ENCODE peak calls at places on chromosomes 5 and 9, in four cellular contexts. One of them, this sample, is unnamed.
A peak's percentile ranks its signal among the peaks of the same experiment; 100 is the strongest.

GRCh38 chr5:144028644-144029043 is 141.8 kb downstream of the YIPF5 start:
- DNase-seq in body of pancreas: peak; percentile 21
- DNase-seq in pancreas: no peak
- DNase-seq in ovary: no peak
- DNase-seq in this sample: no peak

GRCh38 chr9:79300153-79300552 is 271.6 kb upstream of the TLE4 start:
- DNase-seq in body of pancreas: no peak
- DNase-seq in pancreas: no peak
- DNase-seq in ovary: no peak
- DNase-seq in this sample: no peak

GRCh38 chr9:127482662-127483061 is 31.4 kb downstream of the LRSAM1 start:
- DNase-seq in body of pancreas: no peak
- DNase-seq in pancreas: no peak
- DNase-seq in ovary: no peak
- DNase-seq in this sample: no peak

GRCh38 chr5:132836852-132837251 is 6.4 kb upstream of the SHROOM1 start:
- DNase-seq in body of pancreas: no peak
- DNase-seq in pancreas: no peak
- DNase-seq in ovary: no peak
- DNase-seq in this sample: no peak

GRCh38 chr5:16589658-16590057 is 27.1 kb downstream of the RETREG1 start:
- DNase-seq in body of pancreas: no peak
- DNase-seq in pancreas: no peak
- DNase-seq in ovary: no peak
- DNase-seq in this sample: no peak

GRCh38 chr5:8825161-8825757 is 720.6 kb downstream of the SEMA5A start:
- DNase-seq in body of pancreas: no peak
- DNase-seq in pancreas: no peak
- DNase-seq in ovary: no peak
- DNase-seq in this sample: no peak

GRCh38 chr5:10702040-10702629 is 58.9 kb downstream of the DAP start:
- DNase-seq in body of pancreas: peak; percentile 72
- DNase-seq in pancreas: peak; percentile 76
- DNase-seq in ovary: peak; percentile 70
- DNase-seq in this sample: peak; percentile 87

GRCh38 chr5:133251296-133252132 is 199.7 kb downstream of the HSPA4 start:
- DNase-seq in body of pancreas: peak; percentile 78
- DNase-seq in pancreas: peak; percentile 60
- DNase-seq in ovary: no peak
- DNase-seq in this sample: no peak

GRCh38 chr9:79193001-79193400 is 378.8 kb upstream of the TLE4 start:
- DNase-seq in body of pancreas: no peak
- DNase-seq in pancreas: no peak
- DNase-seq in ovary: no peak
- DNase-seq in this sample: no peak

GRCh38 chr5:39714036-39714698 is 289.4 kb upstream of the DAB2 start:
- DNase-seq in body of pancreas: peak; percentile 70
- DNase-seq in pancreas: peak; percentile 67
- DNase-seq in ovary: no peak
- DNase-seq in this sample: no peak

GRCh38 chr5:59097116-59097515 is 514.2 kb downstream of the RAB3C start:
- DNase-seq in body of pancreas: no peak
- DNase-seq in pancreas: no peak
- DNase-seq in ovary: no peak
- DNase-seq in this sample: no peak

GRCh38 chr5:170405822-170406221 is 16.7 kb upstream of the KCNMB1 start:
- DNase-seq in body of pancreas: no peak
- DNase-seq in pancreas: no peak
- DNase-seq in ovary: no peak
- DNase-seq in this sample: no peak

GRCh38 chr9:125494555-125494920 is 212.5 kb downstream of the MAPKAP1 start:
- DNase-seq in body of pancreas: no peak
- DNase-seq in pancreas: no peak
- DNase-seq in ovary: no peak
- DNase-seq in this sample: no peak

GRCh38 chr9:123954921-123955320 is 25.0 kb upstream of the DENND1A start:
- DNase-seq in body of pancreas: no peak
- DNase-seq in pancreas: no peak
- DNase-seq in ovary: no peak
- DNase-seq in this sample: no peak

GRCh38 chr5:126119894-126120442 is 303.2 kb upstream of the GRAMD2B start:
- DNase-seq in body of pancreas: no peak
- DNase-seq in pancreas: no peak
- DNase-seq in ovary: no peak
- DNase-seq in this sample: no peak

GRCh38 chr5:140632366-140633080 is 452 bp downstream of the CD14 start:
- DNase-seq in body of pancreas: peak; percentile 55
- DNase-seq in pancreas: peak; percentile 59
- DNase-seq in ovary: peak; percentile 67
- DNase-seq in this sample: peak; percentile 82

GRCh38 chr9:32825203-32825602 is 41.9 kb downstream of the TMEM215 start:
- DNase-seq in body of pancreas: no peak
- DNase-seq in pancreas: no peak
- DNase-seq in ovary: no peak
- DNase-seq in this sample: no peak

GRCh38 chr9:23824241-23825142 is 1.5 kb downstream of the ELAVL2 start:
- DNase-seq in body of pancreas: no peak
- DNase-seq in pancreas: no peak
- DNase-seq in ovary: no peak
- DNase-seq in this sample: no peak

GRCh38 chr5:175464414-175465233 is 13.7 kb upstream of the SFXN1 start:
- DNase-seq in body of pancreas: peak; percentile 52
- DNase-seq in pancreas: peak; percentile 55
- DNase-seq in ovary: no peak
- DNase-seq in this sample: no peak

GRCh38 chr9:133834080-133834976 is 96.2 kb upstream of the SARDH start:
- DNase-seq in body of pancreas: no peak
- DNase-seq in pancreas: no peak
- DNase-seq in ovary: no peak
- DNase-seq in this sample: no peak

GRCh38 chr5:158514961-158515359 is 584.8 kb downstream of the EBF1 start:
- DNase-seq in body of pancreas: no peak
- DNase-seq in pancreas: no peak
- DNase-seq in ovary: no peak
- DNase-seq in this sample: no peak

GRCh38 chr5:78591227-78591626 is 57.3 kb downstream of the LHFPL2 start:
- DNase-seq in body of pancreas: no peak
- DNase-seq in pancreas: no peak
- DNase-seq in ovary: no peak
- DNase-seq in this sample: no peak

GRCh38 chr9:70607329-70607728 is 192.9 kb upstream of the KLF9 start:
- DNase-seq in body of pancreas: no peak
- DNase-seq in pancreas: no peak
- DNase-seq in ovary: no peak
- DNase-seq in this sample: no peak

GRCh38 chr5:23445573-23445972 is 61.8 kb upstream of the PRDM9 start:
- DNase-seq in body of pancreas: no peak
- DNase-seq in pancreas: no peak
- DNase-seq in ovary: no peak
- DNase-seq in this sample: no peak

GRCh38 chr9:111040494-111040893 is 2.2 kb upstream of the LPAR1 start:
- DNase-seq in body of pancreas: no peak
- DNase-seq in pancreas: no peak
- DNase-seq in ovary: no peak
- DNase-seq in this sample: no peak

GRCh38 chr5:157290156-157290980 is 24.4 kb downstream of the CYFIP2 start:
- DNase-seq in body of pancreas: no peak
- DNase-seq in pancreas: no peak
- DNase-seq in ovary: no peak
- DNase-seq in this sample: no peak

GRCh38 chr5:163460562-163461176 is at the start of gene HMMR:
- DNase-seq in body of pancreas: no peak
- DNase-seq in pancreas: no peak
- DNase-seq in ovary: peak; percentile 41
- DNase-seq in this sample: no peak

GRCh38 chr9:22117511-22118388 is 108.6 kb upstream of the CDKN2B start:
- DNase-seq in body of pancreas: no peak
- DNase-seq in pancreas: no peak
- DNase-seq in ovary: peak; percentile 35
- DNase-seq in this sample: no peak

GRCh38 chr5:117800261-117800660 is 1188.1 kb downstream of the DTWD2 start:
- DNase-seq in body of pancreas: no peak
- DNase-seq in pancreas: no peak
- DNase-seq in ovary: no peak
- DNase-seq in this sample: no peak

GRCh38 chr9:127128341-127129072 is 6.1 kb upstream of the ANGPTL2 start:
- DNase-seq in body of pancreas: no peak
- DNase-seq in pancreas: no peak
- DNase-seq in ovary: peak; percentile 42
- DNase-seq in this sample: no peak

GRCh38 chr9:114989600-114990410 is 59.4 kb upstream of the TNFSF8 start:
- DNase-seq in body of pancreas: no peak
- DNase-seq in pancreas: no peak
- DNase-seq in ovary: no peak
- DNase-seq in this sample: no peak

DNA sequence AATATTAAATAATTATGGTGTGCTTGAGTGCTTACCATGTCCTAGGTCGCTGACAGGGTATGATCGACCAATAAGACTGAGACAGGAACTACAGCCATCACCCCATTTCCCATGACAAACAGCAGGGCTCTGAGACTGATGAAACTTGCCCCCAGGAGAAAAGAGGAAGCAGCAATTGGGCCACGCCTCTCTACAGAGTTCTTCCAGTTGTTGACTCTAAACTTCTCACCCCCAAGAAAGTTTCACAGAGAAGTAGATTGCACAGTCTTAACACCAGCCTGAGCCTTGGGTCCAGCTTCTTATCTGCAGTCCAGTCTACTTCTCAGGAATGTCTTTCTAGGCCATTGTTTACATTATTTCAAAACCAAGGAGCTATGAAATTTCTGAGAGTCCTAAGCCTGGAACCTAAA is 182.2 kb upstream of the ANKRD55 start:
- DNase-seq in body of pancreas: no peak
- DNase-seq in pancreas: no peak
- DNase-seq in ovary: no peak
- DNase-seq in this sample: no peak
- H3K27ac ChIP-seq in body of pancreas: peak overlapping the region; percentile 70
- H3K27ac ChIP-seq in pancreas: no peak overlapping the region
- H3K27ac ChIP-seq in ovary: no peak overlapping the region
- H3K27ac ChIP-seq in this sample: peak overlapping the region; percentile 27

GRCh38 chr5:142289708-142290573 is 34.9 kb downstream of the SPRY4 start:
- DNase-seq in body of pancreas: no peak
- DNase-seq in pancreas: no peak
- DNase-seq in ovary: no peak
- DNase-seq in this sample: no peak

GRCh38 chr5:142290574-142291299 is 34.1 kb downstream of the SPRY4 start:
- DNase-seq in body of pancreas: no peak
- DNase-seq in pancreas: no peak
- DNase-seq in ovary: no peak
- DNase-seq in this sample: no peak

GRCh38 chr5:142287096-142287972 is 37.5 kb downstream of the SPRY4 start:
- DNase-seq in body of pancreas: no peak
- DNase-seq in pancreas: no peak
- DNase-seq in ovary: no peak
- DNase-seq in this sample: no peak

GRCh38 chr5:142286111-142286510 is 38.7 kb downstream of the SPRY4 start:
- DNase-seq in body of pancreas: no peak
- DNase-seq in pancreas: no peak
- DNase-seq in ovary: no peak
- DNase-seq in this sample: no peak

GRCh38 chr5:142287973-142288313 is 36.9 kb downstream of the SPRY4 start:
- DNase-seq in body of pancreas: no peak
- DNase-seq in pancreas: no peak
- DNase-seq in ovary: no peak
- DNase-seq in this sample: no peak
- H3K4me3 ChIP-seq in body of pancreas: no peak overlapping the region
- H3K4me3 ChIP-seq in pancreas: no peak overlapping the region
- H3K4me3 ChIP-seq in ovary: no peak overlapping the region
- H3K4me3 ChIP-seq in this sample: peak overlapping the region; percentile 12

DNA sequence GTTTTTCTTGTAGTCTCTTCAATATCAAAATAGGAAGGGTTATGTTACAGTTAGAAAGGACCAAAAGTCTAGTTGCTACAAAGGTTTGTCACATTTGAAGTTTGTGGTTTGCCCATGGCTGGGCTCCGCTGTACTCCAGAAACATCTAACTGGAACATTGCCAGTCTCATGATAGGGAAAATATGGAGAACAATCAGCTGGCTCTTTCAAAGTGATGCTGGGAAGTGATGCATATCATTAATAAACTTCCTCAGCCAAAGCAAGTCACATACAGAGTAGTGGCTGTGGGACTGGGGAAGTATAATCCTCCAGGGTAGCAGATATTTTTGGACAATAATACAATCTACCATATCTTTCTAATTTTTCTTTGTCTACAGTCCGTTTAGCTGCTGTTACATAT is 8.8 kb downstream of the BTF3 start:
- DNase-seq in body of pancreas: no peak
- DNase-seq in pancreas: no peak
- DNase-seq in ovary: no peak
- DNase-seq in this sample: no peak
- TF ChIP-seq CTCF in body of pancreas: no peak
- TF ChIP-seq CTCF in pancreas: no peak
- TF ChIP-seq CTCF in ovary: no peak
- TF ChIP-seq CTCF in this sample: no peak

DNA sequence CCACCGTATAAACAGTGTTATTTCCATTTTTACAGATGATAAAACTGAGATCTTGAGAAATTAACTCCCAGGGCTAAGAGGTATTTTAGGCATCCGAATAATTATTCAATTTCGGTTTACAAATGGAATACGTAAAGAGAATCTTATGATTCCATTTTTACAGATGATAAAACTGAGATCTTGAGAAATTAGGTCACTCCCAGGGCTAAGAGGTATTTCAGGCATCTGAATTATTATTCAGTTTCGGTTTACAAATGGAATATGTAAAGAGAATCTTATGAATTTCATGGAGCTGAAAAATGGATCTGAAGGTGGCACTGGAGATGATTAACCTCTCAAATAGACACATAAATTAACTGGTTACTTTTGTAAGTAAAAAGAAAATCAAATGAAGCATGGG is 44.2 kb downstream of the FGF1 start:
- DNase-seq in body of pancreas: no peak
- DNase-seq in pancreas: no peak
- DNase-seq in ovary: no peak
- DNase-seq in this sample: no peak
- H3K27ac ChIP-seq in body of pancreas: no peak overlapping the region
- H3K27ac ChIP-seq in pancreas: no peak overlapping the region
- H3K27ac ChIP-seq in ovary: no peak overlapping the region
- H3K27ac ChIP-seq in this sample: no peak overlapping the region

GRCh38 chr9:86943871-86944240 is 3.5 kb downstream of the GAS1 start:
- DNase-seq in body of pancreas: no peak
- DNase-seq in pancreas: no peak
- DNase-seq in ovary: no peak
- DNase-seq in this sample: no peak

GRCh38 chr9:86946712-86947145 is 577 bp downstream of the GAS1 start:
- DNase-seq in body of pancreas: no peak
- DNase-seq in pancreas: no peak
- DNase-seq in ovary: no peak
- DNase-seq in this sample: peak; percentile 81

GRCh38 chr9:86947146-86948081 is at the start of gene GAS1:
- DNase-seq in body of pancreas: peak; percentile 91
- DNase-seq in pancreas: peak; percentile 86
- DNase-seq in ovary: peak; percentile 91
- DNase-seq in this sample: peak; percentile 90

GRCh38 chr9:86944974-86945867 is 2.1 kb downstream of the GAS1 start:
- DNase-seq in body of pancreas: peak; percentile 47
- DNase-seq in pancreas: peak; percentile 49
- DNase-seq in ovary: no peak
- DNase-seq in this sample: no peak

GRCh38 chr9:86945868-86946711 is 1.2 kb downstream of the GAS1 start:
- DNase-seq in body of pancreas: peak; percentile 85
- DNase-seq in pancreas: peak; percentile 85
- DNase-seq in ovary: peak; percentile 82
- DNase-seq in this sample: peak; percentile 78
- H3K4me3 ChIP-seq in body of pancreas: peak overlapping the region; percentile 53
- H3K4me3 ChIP-seq in pancreas: peak overlapping the region; percentile 80
- H3K4me3 ChIP-seq in ovary: peak overlapping the region; percentile 65
- H3K4me3 ChIP-seq in this sample: peak overlapping the region; percentile 88

This sample was measured in coronary artery.